ENCODE peak calls at places on chromosomes 12 and 14, in five cellular contexts. P, U, H, E and C are unnamed samples.

GRCh38 chr12:65835256-65835655 is 11.0 kb downstream of the HMGA2 start:
- DNase-seq in P (no peak), U (no peak), H (no peak), E (no peak), C (no peak)

GRCh38 chr12:27552886-27553560 is 29.0 kb downstream of the PPFIBP1 start:
- DNase-seq in P (peak; percentile 5), U (no peak), H (no peak), E (no peak), C (no peak)

GRCh38 chr14:75980856-75981255 is 939 bp downstream of the TGFB3 start:
- DNase-seq in P (no peak), U (no peak), H (no peak), E (peak; percentile 46), C (no peak)

GRCh38 chr12:90631581-90631980 is 323.4 kb downstream of the CCER1 start:
- DNase-seq in P (no peak), U (no peak), H (no peak), E (no peak), C (no peak)

GRCh38 chr14:95741051-95741490 is 27.1 kb upstream of the TCL1A start:
- DNase-seq in P (no peak), U (no peak), H (no peak), E (no peak), C (no peak)

GRCh38 chr14:92926931-92927330 is 4.0 kb downstream of the CHGA start:
- DNase-seq in P (no peak), U (no peak), H (no peak), E (no peak), C (no peak)

GRCh38 chr14:95547272-95547625 is 12.4 kb downstream of the GLRX5 start:
- DNase-seq in P (no peak), U (no peak), H (no peak), E (no peak), C (no peak)

GRCh38 chr12:47846294-47846996 is 26.7 kb upstream of the HDAC7 start:
- DNase-seq in P (no peak), U (no peak), H (no peak), E (no peak), C (no peak)

GRCh38 chr12:8145754-8146415 is 10.9 kb upstream of the ZNF705A start:
- DNase-seq in P (peak; percentile 64), U (peak; percentile 35), H (peak; percentile 71), E (no peak), C (peak; percentile 67)

GRCh38 chr14:92280554-92281262 is 42.3 kb upstream of the SLC24A4 start:
- DNase-seq in P (no peak), U (no peak), H (no peak), E (no peak), C (no peak)

GRCh38 chr12:116964740-116965090 is 54.0 kb downstream of the FBXW8 start:
- DNase-seq in P (no peak), U (no peak), H (no peak), E (no peak), C (no peak)

GRCh38 chr14:61296707-61297502 is 15.8 kb upstream of the TMEM30B start:
- DNase-seq in P (no peak), U (no peak), H (no peak), E (no peak), C (no peak)

GRCh38 chr14:104574536-104574935 is 5.0 kb upstream of the C14orf180 start:
- DNase-seq in P (no peak), U (no peak), H (no peak), E (no peak), C (no peak)

GRCh38 chr14:103846569-103847438 is 571 bp downstream of the PPP1R13B start:
- DNase-seq in P (peak; percentile 55), U (peak; percentile 30), H (peak; percentile 86), E (peak; percentile 67), C (peak; percentile 36)

GRCh38 chr12:14402697-14403096 is 37.2 kb downstream of the ATF7IP start:
- DNase-seq in P (no peak), U (no peak), H (no peak), E (no peak), C (no peak)

GRCh38 chr14:90412058-90412457 is 15.2 kb downstream of the CALM1 start:
- DNase-seq in P (no peak), U (no peak), H (no peak), E (no peak), C (no peak)

GRCh38 chr14:99596772-99597171 is 7.2 kb downstream of the CCDC85C start:
- DNase-seq in P (no peak), U (no peak), H (no peak), E (no peak), C (no peak)

GRCh38 chr12:90128526-90128925 is 419.9 kb upstream of the ATP2B1 start:
- DNase-seq in P (no peak), U (no peak), H (no peak), E (no peak), C (no peak)

GRCh38 chr14:29607129-29607528 is 320.5 kb downstream of the PRKD1 start:
- DNase-seq in P (no peak), U (no peak), H (no peak), E (no peak), C (no peak)

GRCh38 chr14:74959596-74960180 is 4.3 kb upstream of the PGF start:
- DNase-seq in P (no peak), U (no peak), H (no peak), E (no peak), C (no peak)

GRCh38 chr12:750356-751191 is 1.8 kb upstream of the WNK1 start:
- DNase-seq in P (no peak), U (no peak), H (no peak), E (no peak), C (no peak)

GRCh38 chr12:115451151-115451784 is 767.3 kb upstream of the TBX3 start:
- DNase-seq in P (no peak), U (no peak), H (no peak), E (no peak), C (no peak)

GRCh38 chr14:69619007-69619406 is 7.6 kb downstream of the SUSD6 start:
- DNase-seq in P (no peak), U (no peak), H (no peak), E (no peak), C (no peak)

GRCh38 chr12:53229454-53229853 is 2.6 kb downstream of the RARG start:
- DNase-seq in P (no peak), U (no peak), H (no peak), E (no peak), C (no peak)

GRCh38 chr12:107607464-107608392 is 77.9 kb upstream of the PWP1 start:
- DNase-seq in P (peak; percentile 3), U (peak; percentile 89), H (peak; percentile 89), E (peak; percentile 26), C (peak; percentile 93)

GRCh38 chr14:103819503-103820307 is 27.7 kb downstream of the PPP1R13B start:
- DNase-seq in P (peak; percentile 37), U (peak; percentile 25), H (peak; percentile 60), E (peak; percentile 53), C (peak; percentile 62)

GRCh38 chr12:3655331-3655900 is 97.5 kb downstream of the CRACR2A start:
- DNase-seq in P (no peak), U (no peak), H (no peak), E (no peak), C (peak; percentile 69)

GRCh38 chr14:50342211-50343080 is 30.3 kb downstream of the DMAC2L start:
- DNase-seq in P (peak; percentile 81), U (peak; percentile 30), H (no peak), E (peak; percentile 61), C (peak; percentile 50)

GRCh38 chr12:124833693-124834122 is 30.0 kb downstream of the SCARB1 start:
- DNase-seq in P (no peak), U (no peak), H (no peak), E (no peak), C (peak; percentile 75)

GRCh38 chr14:56119221-56119967 is 1.2 kb downstream of the PELI2 start:
- DNase-seq in P (peak; percentile 58), U (peak; percentile 69), H (peak; percentile 81), E (peak; percentile 66), C (peak; percentile 50)

GRCh38 chr14:56378474-56378873 is 201.1 kb upstream of the TMEM260 start:
- DNase-seq in P (no peak), U (no peak), H (no peak), E (no peak), C (no peak)

GRCh38 chr14:51369814-51370213 is 129.8 kb downstream of the TMX1 start:
- DNase-seq in P (no peak), U (no peak), H (no peak), E (no peak), C (peak; percentile 41)

GRCh38 chr14:100522616-100523021 is 64.6 kb downstream of the BEGAIN start:
- DNase-seq in P (no peak), U (peak; percentile 7), H (peak; percentile 51), E (no peak), C (peak; percentile 11)

GRCh38 chr14:50830044-50830931 is 674 bp downstream of the NIN start:
- DNase-seq in P (peak; percentile 81), U (peak; percentile 67), H (peak; percentile 80), E (peak; percentile 67), C (peak; percentile 73)

GRCh38 chr14:100692859-100693558 is 33.7 kb upstream of the DLK1 start:
- DNase-seq in P (no peak), U (no peak), H (peak; percentile 77), E (no peak), C (no peak)

GRCh38 chr12:69108024-69108423 is 131.3 kb upstream of the CPSF6 start:
- DNase-seq in P (no peak), U (no peak), H (no peak), E (no peak), C (no peak)

GRCh38 chr14:88078525-88078924 is 73.6 kb downstream of the GPR65 start:
- DNase-seq in P (no peak), U (no peak), H (no peak), E (no peak), C (no peak)